ENCODE peak calls at places on chromosomes 6 and 20, in five cellular contexts. T is NCI-H510A treated with DMSO at 0.1 percent for 48 hours; D is H4; F is stimulated activated CD8-positive, alpha-beta memory T cell treated with anti-CD3 and anti-CD28 coated beads, Interleukin-4, amount 100 ng/mL, for 1 hour; H is LoVo. Q is an unnamed sample.

GRCh38 chr6:134590449-134590848 is 272.5 kb upstream of the SGK1 start:
- DNase-seq in D (no peak), H (no peak), T (no peak), F (no peak), Q (no peak)

GRCh38 chr6:12014027-12014872 is 2.1 kb downstream of the HIVEP1 start:
- DNase-seq in F (no peak), H (peak), T (no peak), D (no peak), Q (no peak)

GRCh38 chr20:3716195-3716834 is 3.9 kb upstream of the SIGLEC1 start:
- DNase-seq in F (no peak), H (peak), T (peak), D (peak), Q (no peak)

GRCh38 chr6:14502551-14502950 is 385.0 kb downstream of the CD83 start:
- DNase-seq in F (no peak), T (no peak), H (peak), D (no peak), Q (no peak)

GRCh38 chr20:31967830-31968249 is at the start of gene XKR7:
- DNase-seq in T (peak), D (no peak), F (no peak), H (no peak), Q (no peak)

GRCh38 chr6:148521158-148521557 is 178.5 kb downstream of the SASH1 start:
- DNase-seq in F (no peak), T (no peak), D (no peak), H (no peak), Q (no peak)

GRCh38 chr20:57653910-57654309 is 33.7 kb upstream of the ZBP1 start:
- DNase-seq in T (no peak), D (no peak), F (no peak), H (no peak), Q (no peak)

GRCh38 chr20:44302026-44302669 is 8.9 kb downstream of the FITM2 start:
- DNase-seq in T (peak), F (no peak), H (peak), D (no peak), Q (no peak)

GRCh38 chr20:47765715-47766594 is 19.3 kb downstream of the SULF2 start:
- DNase-seq in T (no peak), H (no peak), F (no peak), D (no peak), Q (no peak)

GRCh38 chr6:56484669-56485068 is 158.0 kb downstream of the DST start:
- DNase-seq in D (no peak), F (no peak), T (no peak), H (no peak), Q (no peak)

GRCh38 chr20:57293998-57294397 is 27.6 kb upstream of the BMP7 start:
- DNase-seq in D (no peak), H (no peak), T (no peak), F (no peak), Q (no peak)

GRCh38 chr20:57594092-57594911 is 25.9 kb downstream of the ZBP1 start:
- DNase-seq in F (no peak), D (no peak), T (peak), H (peak), Q (peak)

GRCh38 chr6:122772724-122773123 is 6.8 kb upstream of the FABP7 start:
- DNase-seq in H (no peak), D (no peak), F (no peak), T (no peak), Q (no peak)

GRCh38 chr20:32958574-32958973 is 45.7 kb downstream of the SUN5 start:
- DNase-seq in F (no peak), T (no peak), D (no peak), H (no peak), Q (no peak)

GRCh38 chr20:61251529-61252393 is at the start of gene CDH4:
- DNase-seq in H (no peak), T (no peak), F (no peak), D (no peak), Q (no peak)

GRCh38 chr6:43740321-43740960 is 29.6 kb upstream of the VEGFA start:
- DNase-seq in D (no peak), H (no peak), T (no peak), F (no peak), Q (no peak)

GRCh38 chr6:136063095-136063494 is 187.0 kb downstream of the MTFR2 start:
- DNase-seq in H (no peak), D (no peak), T (no peak), F (no peak), Q (no peak)

GRCh38 chr20:23379772-23380171 is 17.8 kb downstream of the GZF1 start:
- DNase-seq in H (no peak), F (no peak), T (no peak), D (no peak), Q (no peak)

GRCh38 chr20:31308535-31309162 is at the start of gene DEFB116:
- DNase-seq in D (no peak), T (no peak), F (no peak), H (no peak), Q (no peak)

GRCh38 chr6:149093643-149094042 is 223.9 kb upstream of the TAB2 start:
- DNase-seq in H (no peak), T (no peak), D (peak), F (no peak), Q (no peak)

GRCh38 chr6:37615564-37616340 is 81.9 kb downstream of the MDGA1 start:
- DNase-seq in D (peak), F (no peak), T (no peak), H (no peak), Q (no peak)

GRCh38 chr6:112149719-112150263 is 62.4 kb downstream of the FAM229B start:
- DNase-seq in D (peak), H (no peak), F (no peak), T (no peak), Q (no peak)

GRCh38 chr6:149728499-149729234 is 10.8 kb upstream of the LATS1 start:
- DNase-seq in H (no peak), F (no peak), D (no peak), T (no peak), Q (no peak)

GRCh38 chr20:10637062-10637559 is 36.7 kb downstream of the JAG1 start:
- DNase-seq in T (no peak), H (no peak), D (peak), F (no peak), Q (no peak)

GRCh38 chr6:122622404-122622938 is 12.3 kb downstream of the PKIB start:
- DNase-seq in D (no peak), H (no peak), T (no peak), F (no peak), Q (no peak)

GRCh38 chr6:50708664-50709365 is 4.5 kb upstream of the TFAP2D start:
- DNase-seq in H (no peak), D (no peak), F (no peak), T (no peak), Q (no peak)

GRCh38 chr6:56659721-56660373 is 17.2 kb upstream of the DST start:
- DNase-seq in D (no peak), T (peak), F (no peak), H (no peak), Q (no peak)

GRCh38 chr20:16078172-16078898 is 494.9 kb downstream of the KIF16B start:
- DNase-seq in H (no peak), T (no peak), F (no peak), D (no peak), Q (no peak)

GRCh38 chr6:107793193-107793592 is 30.9 kb downstream of the SCML4 start:
- DNase-seq in F (no peak), D (no peak), T (no peak), H (no peak), Q (no peak)

Q was measured in pancreas.